ENCODE peak calls at places on chromosomes 7 and 10, in ten cellular contexts. B, O, Y, N, X, J, Z, I, U and S are unnamed samples.

GRCh38 chr10:124667425-124668130 is 76.6 kb downstream of the FAM53B start:
- DNase-seq in B (no peak), O (no peak), Y (peak; percentile 61), N (no peak), X (no peak), J (peak; percentile 16), Z (no peak), I (no peak), U (no peak), S (no peak)

GRCh38 chr10:74825371-74826141 is 844 bp upstream of the KAT6B start:
- DNase-seq in B (peak; percentile 56), O (no peak), Y (peak; percentile 49), N (no peak), X (no peak), J (peak; percentile 75), Z (no peak), I (no peak), U (no peak), S (no peak)

GRCh38 chr10:46547881-46548780 is 8.3 kb downstream of the GPRIN2 start:
- DNase-seq in B (no peak), O (peak; percentile 4), Y (peak; percentile 19), N (peak; percentile 31), X (no peak), J (no peak), Z (no peak), I (no peak), U (peak; percentile 32), S (peak; percentile 82)

GRCh38 chr7:10588084-10588483 is 385.6 kb upstream of the PHF14 start:
- DNase-seq in B (no peak), O (no peak), Y (no peak), N (no peak), X (no peak), J (no peak), Z (no peak), I (no peak), U (no peak), S (no peak)

GRCh38 chr7:151795168-151795754 is 81.7 kb downstream of the PRKAG2 start:
- DNase-seq in B (peak; percentile 6), O (no peak), Y (no peak), N (no peak), X (no peak), J (no peak), Z (no peak), I (no peak), U (peak; percentile 42), S (no peak)

GRCh38 chr10:127151981-127152699 is 44.3 kb downstream of the INSYN2A start:
- DNase-seq in B (no peak), O (no peak), Y (no peak), N (no peak), X (no peak), J (no peak), Z (peak; percentile 8), I (no peak), U (peak; percentile 66), S (peak; percentile 18)

GRCh38 chr10:29658984-29659769 is 24.4 kb upstream of the SVIL start:
- DNase-seq in B (peak; percentile 73), O (peak; percentile 53), Y (peak; percentile 63), N (no peak), X (no peak), J (no peak), Z (peak; percentile 97), I (peak; percentile 87), U (peak; percentile 74), S (peak; percentile 100)

GRCh38 chr7:37067961-37068536 is 343.8 kb upstream of the AOAH start:
- DNase-seq in B (no peak), O (no peak), Y (no peak), N (no peak), X (no peak), J (no peak), Z (no peak), I (no peak), U (no peak), S (no peak)

GRCh38 chr10:646118-646524 is 43.3 kb downstream of the DIP2C start:
- DNase-seq in B (no peak), O (no peak), Y (no peak), N (no peak), X (no peak), J (no peak), Z (no peak), I (peak; percentile 62), U (no peak), S (no peak)

GRCh38 chr10:13716161-13717071 is 129.7 kb downstream of the PRPF18 start:
- DNase-seq in B (no peak), O (no peak), Y (no peak), N (no peak), X (no peak), J (no peak), Z (peak; percentile 76), I (no peak), U (no peak), S (no peak)

GRCh38 chr7:12814797-12815196 is 127.4 kb downstream of the ARL4A start:
- DNase-seq in B (no peak), O (no peak), Y (no peak), N (no peak), X (no peak), J (no peak), Z (no peak), I (no peak), U (no peak), S (no peak)

GRCh38 chr10:71423936-71424335 is 27.2 kb downstream of the CDH23 start:
- DNase-seq in B (no peak), O (no peak), Y (no peak), N (no peak), X (no peak), J (no peak), Z (no peak), I (no peak), U (no peak), S (no peak)

GRCh38 chr10:21510218-21511070 is 15.0 kb downstream of the SKIDA1 start:
- DNase-seq in B (no peak), O (no peak), Y (no peak), N (no peak), X (no peak), J (no peak), Z (no peak), I (no peak), U (no peak), S (no peak)

GRCh38 chr7:73721237-73721848 is 1.9 kb upstream of the STX1A start:
- DNase-seq in B (no peak), O (peak; percentile 87), Y (no peak), N (no peak), X (no peak), J (no peak), Z (no peak), I (peak; percentile 92), U (no peak), S (no peak)

GRCh38 chr10:11919271-11919670 is 96.1 kb downstream of the PROSER2 start:
- DNase-seq in B (no peak), O (no peak), Y (no peak), N (no peak), X (no peak), J (peak; percentile 7), Z (no peak), I (no peak), U (no peak), S (no peak)

GRCh38 chr10:47058961-47059391 is 147.7 kb downstream of the PTPN20 start:
- DNase-seq in B (no peak), O (no peak), Y (no peak), N (no peak), X (no peak), J (no peak), Z (no peak), I (no peak), U (no peak), S (no peak)

GRCh38 chr7:2357165-2357564 is 2.5 kb downstream of the EIF3B start:
- DNase-seq in B (no peak), O (no peak), Y (no peak), N (no peak), X (no peak), J (no peak), Z (no peak), I (no peak), U (no peak), S (no peak)

GRCh38 chr7:70417061-70417655 is 714.8 kb upstream of the GALNT17 start:
- DNase-seq in B (no peak), O (no peak), Y (no peak), N (peak; percentile 59), X (no peak), J (no peak), Z (no peak), I (no peak), U (no peak), S (no peak)

GRCh38 chr7:47514367-47514766 is 67.5 kb downstream of the TNS3 start:
- DNase-seq in B (no peak), O (no peak), Y (no peak), N (no peak), X (no peak), J (no peak), Z (no peak), I (no peak), U (no peak), S (no peak)